ENCODE peak calls at places on chromosomes 3 and 15, in ten cellular contexts. L is astrocyte, Q is OCI-LY7, R is AG04450, T is A549, W is MM.1S, J is tibial artery, C is stomach, E is body of pancreas, Y is coronary artery. N is an unnamed sample.

GRCh38 chr3:65128346-65128745 is 440.5 kb upstream of the ADAMTS9 start:
- DNase-seq in L (no peak), Q (no peak), R (no peak), T (no peak), W (no peak), J (no peak), C (no peak), E (no peak), Y (no peak), N (no peak)

GRCh38 chr3:24129549-24129948 is 184.5 kb downstream of the NR1D2 start:
- DNase-seq in L (no peak), Q (no peak), R (no peak), T (no peak), W (no peak), J (no peak), C (no peak), E (no peak), Y (no peak), N (no peak)

GRCh38 chr3:149203758-149204157 is 17.9 kb downstream of the CP start:
- DNase-seq in L (no peak), Q (peak; percentile 79), R (no peak), T (no peak), W (peak; percentile 30), J (no peak), C (no peak), E (no peak), Y (no peak), N (no peak)

GRCh38 chr3:144275005-144275404 is 303.4 kb downstream of the DIPK2A start:
- DNase-seq in L (no peak), Q (no peak), R (no peak), T (no peak), W (peak; percentile 63), J (no peak), C (no peak), E (no peak), Y (no peak), N (no peak)

GRCh38 chr3:117998071-117998470 is 1036.6 kb downstream of the IGSF11 start:
- DNase-seq in L (peak; percentile 37), Q (no peak), R (no peak), T (no peak), W (no peak), J (no peak), C (no peak), E (no peak), Y (no peak), N (no peak)

GRCh38 chr3:38266810-38267209 is 1.2 kb downstream of the SLC22A13 start:
- DNase-seq in L (no peak), Q (no peak), R (no peak), T (no peak), W (no peak), J (no peak), C (no peak), E (peak; percentile 50), Y (no peak), N (no peak)

GRCh38 chr3:193569119-193569518 is 14.4 kb upstream of the ATP13A4 start:
- DNase-seq in L (no peak), Q (no peak), R (no peak), T (no peak), W (no peak), J (no peak), C (no peak), E (no peak), Y (no peak), N (no peak)

GRCh38 chr15:47184405-47185221 is 532.7 kb upstream of the SEMA6D start:
- DNase-seq in L (peak; percentile 14), Q (no peak), R (no peak), T (no peak), W (peak; percentile 31), J (no peak), C (no peak), E (peak; percentile 17), Y (no peak), N (no peak)

GRCh38 chr15:83656192-83656591 is 2.3 kb downstream of the ADAMTSL3 start:
- DNase-seq in L (no peak), Q (no peak), R (no peak), T (no peak), W (no peak), J (no peak), C (no peak), E (no peak), Y (no peak), N (no peak)

GRCh38 chr3:171192176-171192854 is 165.8 kb upstream of the SLC2A2 start:
- DNase-seq in L (peak; percentile 99), Q (no peak), R (peak; percentile 67), T (peak; percentile 1), W (no peak), J (no peak), C (no peak), E (no peak), Y (no peak), N (no peak)

GRCh38 chr15:88376574-88377174 is 90.5 kb downstream of the MRPL46 start:
- DNase-seq in L (peak; percentile 90), Q (no peak), R (no peak), T (no peak), W (no peak), J (no peak), C (no peak), E (no peak), Y (no peak), N (no peak)

GRCh38 chr15:31297221-31297879 is 29.3 kb upstream of the KLF13 start:
- DNase-seq in L (no peak), Q (no peak), R (no peak), T (no peak), W (no peak), J (no peak), C (no peak), E (no peak), Y (no peak), N (no peak)

DNA sequence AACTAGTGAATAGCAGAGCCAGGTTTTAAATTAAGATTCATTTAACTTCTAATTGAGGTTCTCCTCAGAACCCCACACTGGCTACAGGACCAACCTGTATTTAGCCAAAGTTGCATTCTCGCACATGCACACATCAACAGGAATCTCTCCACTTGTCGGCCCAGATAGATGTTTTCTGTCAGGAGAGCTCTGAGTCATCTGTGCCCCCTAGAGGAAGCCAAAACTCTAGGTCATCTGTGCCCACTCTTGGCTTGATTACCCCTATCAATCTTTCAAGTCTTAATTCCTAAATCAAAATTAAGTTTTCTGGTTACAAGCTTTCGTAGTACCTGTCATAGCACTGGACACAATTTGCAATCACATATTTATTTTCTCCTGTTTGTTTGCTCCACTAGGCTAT is 104.9 kb upstream of the EOMES start:
- DNase-seq in L (no peak), Q (no peak), R (no peak), T (no peak), W (no peak), J (no peak), C (no peak), E (no peak), Y (no peak), N (no peak)
- TF ChIP-seq CTCF in L (no peak), Q (peak; percentile 25), R (no peak), T (no peak), W (no peak), J (no peak), C (no peak), E (no peak), Y (no peak), N (no peak)

GRCh38 chr15:68504721-68505090 is 72.7 kb upstream of the ITGA11 start:
- DNase-seq in L (no peak), Q (no peak), R (no peak), T (no peak), W (no peak), J (no peak), C (no peak), E (no peak), Y (no peak), N (no peak)

GRCh38 chr15:68506071-68506470 is 72.7 kb upstream of the CORO2B start:
- DNase-seq in L (no peak), Q (no peak), R (no peak), T (no peak), W (no peak), J (no peak), C (no peak), E (no peak), Y (no peak), N (no peak)

GRCh38 chr15:68503213-68503612 is 71.2 kb upstream of the ITGA11 start:
- DNase-seq in L (no peak), Q (no peak), R (no peak), T (no peak), W (no peak), J (no peak), C (no peak), E (no peak), Y (no peak), N (no peak)

GRCh38 chr15:68502398-68502901 is 70.5 kb upstream of the ITGA11 start:
- DNase-seq in L (no peak), Q (no peak), R (no peak), T (no peak), W (no peak), J (no peak), C (no peak), E (no peak), Y (no peak), N (no peak)

DNA sequence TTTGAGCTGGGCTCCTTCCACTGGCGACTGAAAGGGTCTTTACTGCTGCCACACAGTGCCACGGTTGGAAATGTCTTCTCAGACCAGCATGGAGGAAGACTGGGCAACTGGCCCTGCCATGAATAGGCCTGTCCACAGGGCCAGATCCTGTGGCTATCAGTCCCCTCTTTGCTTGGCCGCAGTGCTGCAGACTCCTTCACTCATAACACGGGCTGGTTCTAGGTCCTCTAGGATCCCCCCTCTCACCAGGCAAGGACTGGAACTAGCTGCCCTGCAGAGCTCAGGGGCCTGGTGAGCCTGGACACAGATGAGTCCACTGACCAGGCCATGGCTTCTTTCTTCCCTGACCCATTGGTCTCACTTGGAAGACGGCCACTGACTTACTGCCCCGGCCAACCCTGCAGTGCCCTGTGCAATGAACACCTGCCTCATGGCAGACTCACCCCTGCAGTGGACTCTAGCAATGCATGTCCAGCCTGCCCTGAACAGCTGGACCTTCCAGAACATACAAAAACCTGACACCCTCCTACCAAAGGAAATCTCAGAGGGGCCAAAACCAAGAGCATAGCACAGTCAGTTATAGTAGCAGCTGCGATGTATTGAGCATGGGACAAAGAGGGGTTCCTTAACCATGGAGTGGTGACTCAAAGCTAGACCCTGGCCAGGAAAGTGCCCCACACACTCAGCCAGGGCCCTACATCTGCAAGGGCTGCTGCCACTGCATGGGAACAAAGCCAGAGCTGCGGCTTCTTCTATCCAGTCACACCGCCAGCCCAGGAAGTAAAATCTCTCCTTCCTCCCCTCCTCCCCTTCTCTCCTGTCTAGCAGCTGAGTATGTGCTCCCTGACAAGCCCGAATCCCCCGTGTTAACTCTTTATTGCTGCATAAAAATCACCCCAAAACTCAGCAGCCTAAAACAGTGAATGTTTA is 72.1 kb upstream of the ITGA11 start:
- DNase-seq in L (peak; percentile 65), Q (no peak), R (no peak), T (no peak), W (no peak), J (no peak), C (no peak), E (no peak), Y (no peak), N (no peak)
- H3K4me3 ChIP-seq in L (no peak overlapping the region), Q (no peak overlapping the region), R (no peak overlapping the region), T (no peak overlapping the region), W (no peak overlapping the region), J (no peak overlapping the region), C (no peak overlapping the region), E (no peak overlapping the region), Y (no peak overlapping the region), N (no peak overlapping the region)

GRCh38 chr3:46386206-46386605 is 15.5 kb downstream of the CCR5 start:
- DNase-seq in L (peak; percentile 39), Q (no peak), R (no peak), T (no peak), W (peak; percentile 92), J (no peak), C (no peak), E (no peak), Y (no peak), N (no peak)
- H3K27ac ChIP-seq in L (no peak overlapping the region), Q (no peak overlapping the region), R (no peak overlapping the region), T (no peak overlapping the region), W (peak overlapping the region; percentile 85), J (no peak overlapping the region), C (no peak overlapping the region), E (no peak overlapping the region), Y (no peak overlapping the region), N (no peak overlapping the region)

GRCh38 chr3:114005406-114005987 is 50.8 kb downstream of the CCDC191 start:
- DNase-seq in L (no peak), Q (peak; percentile 97), R (no peak), T (no peak), W (no peak), J (no peak), C (no peak), E (no peak), Y (no peak), N (no peak)
- TF ChIP-seq CTCF in L (no peak), Q (peak; percentile 67), R (no peak), T (no peak), W (no peak), J (no peak), C (no peak), E (no peak), Y (no peak), N (no peak)